ENCODE peak calls at places on chromosome 16, in nine cellular contexts. T is prostate gland; L is heart right ventricle; J is fibroblast of mammary gland; W is psoas muscle; I is cardiac fibroblast; Y is CD4-positive, alpha-beta T cell; D is D721Med; K is tibial artery. R is an unnamed sample.

GRCh38 chr16:55480228-55480655 is 1.2 kb downstream of the MMP2 start:
- DNase-seq in T (peak), L (peak), J (peak), W (peak), I (peak), Y (no peak), D (no peak), K (peak), R (no peak)

GRCh38 chr16:56116577-56116964 is 74.7 kb upstream of the GNAO1 start:
- DNase-seq in T (no peak), L (no peak), J (no peak), W (no peak), I (no peak), Y (no peak), D (no peak), K (no peak), R (no peak)

GRCh38 chr16:69376393-69377059 is 9.3 kb downstream of the TERF2 start:
- DNase-seq in T (no peak), L (no peak), J (no peak), W (no peak), I (no peak), Y (no peak), D (no peak), K (no peak), R (no peak)

GRCh38 chr16:6732166-6732565 is 600.5 kb upstream of the RBFOX1 start:
- DNase-seq in T (no peak), L (no peak), J (no peak), W (no peak), I (no peak), Y (no peak), D (no peak), K (no peak), R (no peak)

GRCh38 chr16:12147681-12148479 is 171.3 kb downstream of the SNX29 start:
- DNase-seq in T (no peak), L (peak), J (no peak), W (no peak), I (no peak), Y (no peak), D (no peak), K (no peak), R (peak)

GRCh38 chr16:14353340-14353739 is 276.7 kb downstream of the PARN start:
- DNase-seq in T (no peak), L (no peak), J (no peak), W (no peak), I (no peak), Y (no peak), D (no peak), K (no peak), R (no peak)

GRCh38 chr16:27822529-27823437 is 240.7 kb downstream of the GSG1L start:
- DNase-seq in T (peak), L (no peak), J (no peak), W (no peak), I (no peak), Y (no peak), D (no peak), K (no peak), R (peak)

GRCh38 chr16:56964243-56965148 is 2.7 kb downstream of the CETP start:
- DNase-seq in T (peak), L (peak), J (peak), W (peak), I (peak), Y (peak), D (no peak), K (peak), R (peak)

GRCh38 chr16:56450275-56450889 is 750 bp downstream of the NUDT21 start:
- DNase-seq in T (no peak), L (no peak), J (peak), W (no peak), I (peak), Y (no peak), D (no peak), K (no peak), R (peak)

GRCh38 chr16:85750021-85750826 is 672 bp downstream of the C16orf74 start:
- DNase-seq in T (no peak), L (peak), J (no peak), W (no peak), I (peak), Y (no peak), D (no peak), K (no peak), R (peak)

GRCh38 chr16:88651989-88652762 is 1.3 kb upstream of the CYBA start:
- DNase-seq in T (no peak), L (no peak), J (no peak), W (no peak), I (no peak), Y (no peak), D (no peak), K (no peak), R (peak)

GRCh38 chr16:58847902-58848661 is 114.0 kb upstream of the GOT2 start:
- DNase-seq in T (no peak), L (no peak), J (no peak), W (no peak), I (no peak), Y (no peak), D (no peak), K (no peak), R (no peak)

GRCh38 chr16:24729967-24730815 is 740 bp downstream of the TNRC6A start:
- DNase-seq in T (peak), L (peak), J (peak), W (peak), I (no peak), Y (peak), D (no peak), K (no peak), R (no peak)

GRCh38 chr16:29678691-29679267 is at the start of gene QPRT:
- DNase-seq in T (no peak), L (peak), J (peak), W (no peak), I (peak), Y (no peak), D (peak), K (no peak), R (no peak)

GRCh38 chr16:57045694-57046381 is 46.5 kb upstream of the CPNE2 start:
- DNase-seq in T (peak), L (peak), J (peak), W (peak), I (peak), Y (no peak), D (no peak), K (peak), R (peak)

GRCh38 chr16:80993293-80993691 is 13.4 kb downstream of the CMC2 start:
- DNase-seq in T (no peak), L (no peak), J (peak), W (no peak), I (peak), Y (no peak), D (no peak), K (no peak), R (no peak)

GRCh38 chr16:54286330-54287017 is at the start of gene IRX3:
- DNase-seq in T (peak), L (peak), J (peak), W (peak), I (peak), Y (no peak), D (no peak), K (peak), R (no peak)

GRCh38 chr16:24815052-24815451 is 30.7 kb upstream of the SLC5A11 start:
- DNase-seq in T (no peak), L (no peak), J (no peak), W (no peak), I (no peak), Y (no peak), D (no peak), K (no peak), R (no peak)

GRCh38 chr16:54282202-54282922 is 4.2 kb downstream of the IRX3 start:
- DNase-seq in T (peak), L (peak), J (peak), W (peak), I (no peak), Y (no peak), D (no peak), K (no peak), R (no peak)

GRCh38 chr16:62077998-62078397 is 41.8 kb upstream of the CDH8 start:
- DNase-seq in T (no peak), L (no peak), J (no peak), W (no peak), I (peak), Y (no peak), D (no peak), K (no peak), R (no peak)

GRCh38 chr16:35559911-35560636 is 2100.7 kb downstream of the TP53TG3F start:
- DNase-seq in T (no peak), L (no peak), J (no peak), W (no peak), I (no peak), Y (no peak), D (no peak), K (no peak), R (no peak)

GRCh38 chr16:63311313-63311712 is 1275.1 kb upstream of the CDH8 start:
- DNase-seq in T (no peak), L (no peak), J (no peak), W (no peak), I (no peak), Y (no peak), D (no peak), K (no peak), R (no peak)

GRCh38 chr16:3458278-3458851 is 14.9 kb downstream of the NAA60 start:
- DNase-seq in T (no peak), L (no peak), J (no peak), W (no peak), I (peak), Y (no peak), D (no peak), K (no peak), R (no peak)

GRCh38 chr16:88923926-88924833 is 52.8 kb downstream of the CBFA2T3 start:
- DNase-seq in T (no peak), L (no peak), J (no peak), W (no peak), I (no peak), Y (no peak), D (no peak), K (no peak), R (no peak)

GRCh38 chr16:84893849-84894599 is 74.2 kb downstream of the CRISPLD2 start:
- DNase-seq in T (no peak), L (no peak), J (no peak), W (no peak), I (no peak), Y (no peak), D (no peak), K (no peak), R (no peak)

GRCh38 chr16:64910351-64910750 is 211.5 kb downstream of the CDH11 start:
- DNase-seq in T (no peak), L (peak), J (peak), W (peak), I (peak), Y (no peak), D (no peak), K (peak), R (no peak)

GRCh38 chr16:84040823-84041391 is 1.7 kb downstream of the SLC38A8 start:
- DNase-seq in T (no peak), L (no peak), J (no peak), W (no peak), I (peak), Y (no peak), D (no peak), K (no peak), R (peak)

GRCh38 chr16:61332461-61332860 is 703.8 kb downstream of the CDH8 start:
- DNase-seq in T (no peak), L (no peak), J (no peak), W (no peak), I (no peak), Y (no peak), D (no peak), K (no peak), R (no peak)

GRCh38 chr16:29230671-29231091 is 175.8 kb downstream of the NPIPB11 start:
- DNase-seq in T (no peak), L (no peak), J (peak), W (no peak), I (no peak), Y (no peak), D (no peak), K (no peak), R (no peak)

GRCh38 chr16:26981266-26981938 is 85.3 kb upstream of the C16orf82 start:
- DNase-seq in T (no peak), L (no peak), J (peak), W (no peak), I (peak), Y (no peak), D (no peak), K (no peak), R (no peak)

GRCh38 chr16:85398050-85398451 is 215.1 kb upstream of the GSE1 start:
- DNase-seq in T (no peak), L (no peak), J (no peak), W (no peak), I (no peak), Y (no peak), D (no peak), K (peak), R (peak)

GRCh38 chr16:48965391-48965790 is 316.2 kb downstream of the CBLN1 start:
- DNase-seq in T (no peak), L (no peak), J (peak), W (no peak), I (no peak), Y (no peak), D (no peak), K (no peak), R (no peak)

GRCh38 chr16:88282221-88283041 is 100.3 kb upstream of the ZNF469 start:
- DNase-seq in T (peak), L (no peak), J (peak), W (no peak), I (peak), Y (no peak), D (peak), K (no peak), R (no peak)

GRCh38 chr16:10579965-10580918 is at the start of gene EMP2:
- DNase-seq in T (peak), L (peak), J (peak), W (peak), I (peak), Y (no peak), D (peak), K (peak), R (peak)
- TF ChIP-seq CTCF in T (peak), L (peak), J (peak), W (peak), I (peak), Y (no peak), D (peak), K (peak), R (peak)

DNA sequence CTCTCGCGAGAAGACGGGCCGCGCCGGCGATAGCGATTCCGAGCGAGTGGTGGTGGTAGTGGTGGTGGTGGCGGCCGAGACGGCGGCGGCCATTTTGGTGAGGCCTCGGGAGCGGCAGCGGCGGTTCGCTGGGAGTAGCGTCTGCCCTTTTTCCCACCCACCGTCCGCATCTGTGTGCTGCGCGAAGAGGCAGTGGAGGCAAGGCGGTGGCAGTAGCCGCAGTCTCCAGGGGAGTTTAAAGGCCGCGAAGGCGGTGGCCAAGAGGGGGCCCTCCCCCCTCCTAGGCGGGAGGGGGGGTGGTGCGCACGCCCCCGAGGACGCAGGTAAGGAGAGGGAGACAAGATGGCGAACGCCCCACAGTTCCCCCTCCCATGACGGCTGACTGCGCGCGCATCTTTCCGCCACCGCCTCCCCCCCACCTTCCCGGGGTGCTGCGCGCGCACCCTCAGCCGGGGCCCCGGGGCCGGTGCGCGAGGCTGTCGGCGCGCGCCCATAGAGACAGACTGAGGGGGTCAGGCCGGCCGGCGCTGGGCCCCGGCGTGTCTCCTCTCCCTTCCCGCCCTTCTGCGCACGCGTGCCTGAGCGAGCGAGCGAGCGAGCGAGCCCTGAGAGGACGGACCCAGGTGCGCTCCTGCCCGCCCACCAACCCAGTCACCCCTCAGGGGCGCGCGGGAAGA is 694 bp upstream of the SRCAP start:
- DNase-seq in T (peak), L (peak), J (peak), W (peak), I (peak), Y (peak), D (peak), K (peak), R (peak)
- TF ChIP-seq CTCF in T (peak), L (no peak), J (no peak), W (no peak), I (no peak), Y (no peak), D (no peak), K (no peak), R (peak)

GRCh38 chr16:74868035-74868434 is 93.4 kb upstream of the FA2H start:
- DNase-seq in T (no peak), L (no peak), J (no peak), W (no peak), I (no peak), Y (no peak), D (no peak), K (no peak), R (no peak)
- TF ChIP-seq CTCF in T (no peak), L (no peak), J (no peak), W (no peak), I (no peak), Y (no peak), D (no peak), K (no peak), R (no peak)

DNA sequence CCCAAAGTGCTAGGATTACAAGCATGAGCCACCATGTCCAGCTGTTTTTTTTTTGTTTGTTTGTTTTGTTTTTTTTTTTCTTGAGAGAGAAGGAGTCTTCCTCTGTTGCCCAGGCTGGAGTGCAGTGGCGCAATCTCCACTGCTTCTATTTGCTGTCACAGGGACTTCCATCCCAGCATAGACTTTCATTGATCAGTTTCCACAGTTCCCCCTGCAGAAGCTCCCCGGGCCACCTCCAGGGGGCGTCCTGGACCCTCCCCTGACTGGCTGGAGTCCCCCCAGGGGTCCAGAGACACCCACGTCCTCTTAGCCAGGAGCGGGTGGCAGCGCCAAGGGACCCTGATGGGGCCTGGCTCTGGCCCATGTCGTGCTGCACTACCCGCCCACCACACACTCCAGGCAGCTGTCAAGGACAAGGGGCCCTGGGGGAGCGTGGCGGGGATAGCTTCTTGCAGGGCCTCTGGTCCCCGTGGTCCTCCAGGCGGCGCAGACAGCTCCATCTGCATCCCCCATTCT is 3.1 kb upstream of the NPW start:
- DNase-seq in T (no peak), L (no peak), J (no peak), W (no peak), I (no peak), Y (no peak), D (no peak), K (no peak), R (peak)
- TF ChIP-seq CTCF in T (no peak), L (peak), J (peak), W (peak), I (peak), Y (peak), D (peak), K (no peak), R (peak)

R was measured in spleen.